ENCODE peak calls at places on chromosomes 11 and 22, in seven cellular contexts. S is astrocyte of the spinal cord, L is heart right ventricle, Z is AG09319, J is H9, K is epithelial cell of esophagus, U is GM23338. B is an unnamed sample.

GRCh38 chr11:2142762-2143202 is 3.6 kb upstream of the IGF2 start:
- DNase-seq in L (no peak), K (peak), Z (no peak), S (no peak), U (no peak), J (no peak), B (no peak)

GRCh38 chr11:33207408-33207985 is 46.2 kb upstream of the CSTF3 start:
- DNase-seq in S (peak), U (no peak), J (no peak), K (no peak), Z (no peak), L (peak), B (no peak)

GRCh38 chr11:122036022-122036421 is 80.0 kb downstream of the BLID start:
- DNase-seq in S (peak), Z (peak), U (no peak), K (no peak), J (no peak), L (no peak), B (no peak)

GRCh38 chr22:17332109-17332508 is 37.2 kb upstream of the CECR2 start:
- DNase-seq in S (no peak), U (no peak), J (no peak), L (no peak), K (no peak), Z (no peak), B (no peak)

GRCh38 chr22:40648386-40648785 is 11.9 kb upstream of the MRTFA start:
- DNase-seq in K (no peak), J (no peak), S (no peak), Z (no peak), L (no peak), U (no peak), B (no peak)

GRCh38 chr22:50085211-50085999 is at the start of gene MLC1:
- DNase-seq in J (no peak), L (no peak), K (peak), S (no peak), U (no peak), Z (no peak), B (no peak)

GRCh38 chr22:46165975-46166374 is 15.6 kb downstream of the PPARA start:
- DNase-seq in J (no peak), Z (no peak), U (peak), K (no peak), L (no peak), S (no peak), B (no peak)

GRCh38 chr11:68040121-68040956 is 1.5 kb downstream of the TCIRG1 start:
- DNase-seq in J (peak), L (peak), S (peak), U (peak), Z (peak), K (peak), B (peak)

GRCh38 chr11:73830261-73830660 is 42.6 kb downstream of the MRPL48 start:
- DNase-seq in Z (no peak), S (no peak), J (no peak), K (no peak), L (no peak), U (no peak), B (no peak)

GRCh38 chr11:116598556-116598955 is 174.2 kb downstream of the BUD13 start:
- DNase-seq in L (no peak), U (no peak), K (no peak), S (no peak), J (no peak), Z (no peak), B (no peak)

GRCh38 chr11:66011785-66012303 is at the start of gene CST6:
- DNase-seq in U (peak), K (no peak), L (no peak), S (no peak), J (peak), Z (no peak), B (no peak)

GRCh38 chr11:57387284-57388030 is 3.0 kb downstream of the PRG2 start:
- DNase-seq in S (peak), U (no peak), J (no peak), L (peak), Z (no peak), K (no peak), B (no peak)
- TF ChIP-seq CTCF in S (no peak), U (no peak), J (no peak), L (peak), Z (peak), K (no peak), B (no peak)

GRCh38 chr11:100004541-100004940 is 682.5 kb upstream of the ARHGAP42 start:
- DNase-seq in J (no peak), Z (no peak), U (no peak), S (no peak), K (peak), L (no peak), B (no peak)

GRCh38 chr11:100008440-100008839 is 678.6 kb upstream of the ARHGAP42 start:
- DNase-seq in K (no peak), Z (no peak), U (no peak), L (no peak), S (no peak), J (no peak), B (no peak)

GRCh38 chr11:100009728-100010127 is 677.4 kb upstream of the ARHGAP42 start:
- DNase-seq in J (no peak), U (no peak), L (no peak), K (no peak), Z (no peak), S (no peak), B (no peak)

DNA sequence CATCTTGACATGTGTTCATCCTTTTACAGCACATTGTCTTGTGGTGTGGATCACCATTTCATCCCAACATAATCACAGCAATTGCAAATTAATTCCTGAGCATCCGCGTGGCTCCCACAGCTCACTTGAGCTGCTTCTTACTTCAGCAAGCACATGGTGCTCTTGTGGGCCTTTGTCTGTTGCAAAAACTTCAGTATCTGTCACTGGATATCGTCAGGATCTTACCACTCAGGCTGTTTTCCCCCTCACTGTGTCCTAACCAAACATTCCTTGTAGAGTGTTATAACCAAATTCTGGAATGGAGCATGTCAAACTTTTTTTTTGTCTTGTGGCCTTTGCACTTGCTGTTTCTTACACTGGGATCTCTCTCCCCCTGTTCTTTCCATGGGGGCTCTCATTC is 683.1 kb upstream of the ARHGAP42 start:
- DNase-seq in U (no peak), K (no peak), S (no peak), J (no peak), L (no peak), Z (no peak), B (no peak)
- TF ChIP-seq CTCF in U (no peak), K (no peak), S (no peak), J (no peak), L (no peak), Z (no peak), B (no peak)

DNA sequence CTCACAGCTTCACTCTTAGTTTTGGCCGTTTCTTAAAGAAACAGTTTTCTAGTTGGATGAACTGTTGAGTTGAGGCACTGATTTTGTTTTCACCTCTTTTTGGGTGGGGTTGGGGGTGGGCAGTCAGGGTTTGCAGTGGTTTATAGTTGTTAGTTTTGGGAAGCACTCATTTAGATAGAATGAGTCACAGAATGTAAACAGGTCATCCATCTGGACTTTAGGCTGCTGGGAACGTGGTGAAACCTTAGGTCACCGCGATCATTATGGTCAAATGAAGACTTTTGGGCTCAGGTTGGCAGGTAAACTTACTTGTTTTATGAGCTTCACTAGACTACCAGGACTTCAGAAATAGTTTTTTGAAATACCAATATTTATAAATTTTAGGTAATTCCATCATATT is 48.4 kb downstream of the CSTPP1 start:
- DNase-seq in S (no peak), K (no peak), Z (no peak), L (no peak), U (no peak), J (no peak), B (no peak)
- TF ChIP-seq CTCF in S (no peak), K (no peak), Z (no peak), L (no peak), U (no peak), J (no peak), B (no peak)

GRCh38 chr11:13220148-13220547 is 57.4 kb upstream of the BMAL1 start:
- DNase-seq in K (no peak), L (no peak), Z (no peak), U (no peak), S (no peak), J (no peak), B (no peak)

GRCh38 chr11:13214276-13214865 is 63.2 kb upstream of the BMAL1 start:
- DNase-seq in J (no peak), L (no peak), Z (no peak), U (no peak), S (no peak), K (no peak), B (no peak)

GRCh38 chr11:13215157-13215556 is 62.4 kb upstream of the BMAL1 start:
- DNase-seq in J (no peak), K (peak), S (peak), U (no peak), Z (no peak), L (no peak), B (no peak)

GRCh38 chr11:13221722-13222121 is 55.9 kb upstream of the BMAL1 start:
- DNase-seq in U (no peak), Z (no peak), K (no peak), L (no peak), J (no peak), S (no peak), B (no peak)

GRCh38 chr11:13216019-13217006 is 61.3 kb upstream of the BMAL1 start:
- DNase-seq in J (peak), U (peak), S (peak), Z (peak), K (peak), L (no peak), B (no peak)
- TF ChIP-seq CTCF in J (no peak), U (no peak), S (no peak), Z (no peak), K (peak), L (no peak), B (no peak)

GRCh38 chr11:125214466-125215204 is 50.1 kb downstream of the PKNOX2 start:
- DNase-seq in S (peak), J (no peak), L (peak), Z (no peak), K (no peak), U (no peak), B (no peak)

GRCh38 chr11:125215205-125215565 is 50.6 kb downstream of the PKNOX2 start:
- DNase-seq in U (no peak), L (no peak), J (no peak), S (no peak), K (peak), Z (no peak), B (no peak)

GRCh38 chr11:125215951-125216350 is 51.4 kb downstream of the PKNOX2 start:
- DNase-seq in K (no peak), Z (no peak), L (no peak), U (no peak), J (no peak), S (no peak), B (no peak)

GRCh38 chr11:125221499-125221898 is 56.9 kb downstream of the PKNOX2 start:
- DNase-seq in U (no peak), S (no peak), J (no peak), K (no peak), Z (no peak), L (no peak), B (no peak)

GRCh38 chr11:125218336-125218735 is 53.8 kb downstream of the PKNOX2 start:
- DNase-seq in Z (no peak), U (no peak), L (no peak), S (no peak), K (no peak), J (no peak), B (no peak)
- TF ChIP-seq CTCF in Z (no peak), U (no peak), L (no peak), S (no peak), K (no peak), J (no peak), B (no peak)

DNA sequence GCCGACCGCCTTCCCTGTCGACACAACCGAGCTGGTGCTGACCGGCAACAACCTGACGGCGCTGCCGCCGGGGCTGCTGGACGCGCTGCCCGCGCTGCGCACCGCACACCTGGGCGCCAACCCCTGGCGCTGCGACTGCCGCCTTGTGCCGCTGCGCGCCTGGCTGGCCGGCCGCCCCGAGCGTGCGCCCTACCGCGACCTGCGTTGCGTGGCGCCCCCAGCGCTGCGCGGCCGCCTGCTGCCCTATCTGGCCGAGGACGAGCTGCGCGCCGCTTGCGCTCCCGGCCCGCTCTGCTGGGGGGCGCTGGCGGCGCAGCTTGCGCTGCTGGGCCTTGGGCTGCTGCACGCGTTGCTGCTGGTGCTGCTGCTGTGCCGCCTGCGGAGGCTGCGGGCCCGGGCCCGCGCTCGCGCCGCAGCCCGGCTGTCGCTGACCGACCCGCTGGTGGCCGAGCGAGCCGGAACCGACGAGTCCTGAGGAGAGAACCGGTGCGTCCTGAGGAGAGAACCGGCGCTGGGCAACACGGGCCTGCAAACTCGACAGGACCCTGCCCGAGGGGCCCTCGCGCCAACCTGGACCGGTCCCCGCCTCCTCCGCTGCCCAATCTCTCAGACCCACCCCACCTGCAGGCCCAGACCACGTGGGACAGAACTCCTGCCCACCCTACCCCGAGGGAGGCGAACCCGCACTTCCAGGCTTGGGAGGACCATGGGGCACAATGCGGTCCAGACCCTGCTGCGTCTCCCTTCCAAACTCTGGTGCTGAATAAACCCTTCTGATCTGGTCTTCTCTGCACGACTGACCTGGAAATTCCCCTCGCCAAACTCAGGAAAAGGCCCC is 870 bp downstream of the GP1BB start:
- DNase-seq in K (peak), S (no peak), L (peak), J (peak), U (peak), Z (no peak), B (no peak)
- TF ChIP-seq CTCF in K (no peak), S (peak), L (no peak), J (peak), U (peak), Z (no peak), B (no peak)

GRCh38 chr11:124898711-124899110 is 1.0 kb upstream of the ROBO4 start:
- DNase-seq in K (no peak), Z (peak), S (no peak), J (peak), L (peak), U (peak), B (no peak)
- TF ChIP-seq CTCF in K (no peak), Z (no peak), S (peak), J (no peak), L (no peak), U (no peak), B (no peak)

DNA sequence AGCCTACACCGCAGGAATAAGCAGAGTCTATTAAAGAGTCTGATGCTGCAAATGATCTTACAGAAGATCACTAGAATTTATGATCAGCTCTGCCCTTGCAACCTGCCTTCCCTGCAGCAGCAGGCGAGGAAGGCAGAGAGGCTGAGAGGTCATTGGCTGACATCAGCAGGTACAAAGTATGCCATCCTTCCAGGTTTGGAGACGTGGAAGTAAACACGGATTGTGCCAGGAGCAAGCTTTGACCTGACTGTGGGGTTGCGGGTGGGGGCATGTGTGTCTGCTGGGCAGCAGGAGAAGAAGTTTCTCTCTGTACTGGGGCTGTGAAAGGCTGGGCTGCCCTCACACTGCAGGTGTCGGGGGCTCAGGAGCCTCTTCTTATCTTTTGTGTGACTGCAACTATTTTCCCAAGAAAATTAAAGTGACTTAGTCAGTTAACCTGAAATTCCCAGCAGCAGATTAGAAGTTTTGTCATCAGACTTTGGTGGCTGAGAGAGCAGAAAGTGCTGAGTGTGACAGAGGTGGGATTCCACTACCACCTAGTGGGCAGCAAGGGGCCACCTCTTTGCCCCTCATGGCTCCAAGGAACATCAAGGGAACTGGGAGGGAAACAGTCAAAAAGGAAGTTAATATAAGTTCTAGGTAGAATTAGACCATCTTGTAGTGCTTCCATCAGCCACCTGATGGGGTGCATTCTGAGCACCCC is 565.9 kb downstream of the ETS1 start:
- DNase-seq in Z (no peak), J (peak), K (no peak), U (peak), L (no peak), S (no peak), B (no peak)
- TF ChIP-seq CTCF in Z (peak), J (peak), K (peak), U (peak), L (peak), S (peak), B (no peak)

DNA sequence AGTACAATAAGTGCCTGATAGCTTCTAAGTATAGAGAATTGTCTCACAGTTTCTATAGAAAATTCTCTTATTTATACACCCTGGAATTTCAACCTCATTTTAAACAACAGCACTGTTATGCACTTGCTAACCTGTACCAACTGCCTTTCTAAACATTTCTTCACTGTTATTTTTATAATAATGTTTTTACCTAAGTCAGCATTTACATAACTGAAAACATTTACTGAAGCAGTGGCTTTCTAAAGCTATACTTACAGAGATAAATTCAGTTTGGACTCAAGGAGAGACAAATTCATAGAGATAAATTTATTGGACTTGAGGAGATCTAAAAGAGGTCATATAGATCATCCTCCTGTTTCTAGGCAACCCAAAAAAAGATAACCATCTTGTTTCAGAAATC is 686.6 kb upstream of the FAT3 start:
- DNase-seq in U (no peak), J (no peak), Z (no peak), K (no peak), L (no peak), S (no peak), B (no peak)
- TF ChIP-seq CTCF in U (no peak), J (no peak), Z (no peak), K (no peak), L (no peak), S (no peak), B (no peak)